ENCODE peak calls at places on chromosomes 11 and 22, in ten cellular contexts. Q is GM12892; G is posterior vena cava; S is fibroblast of pulmonary artery; R is CD8-positive, alpha-beta T cell; A is NCI-H2029; Z is HEK293T; M is smooth muscle cell of the brain vasculature; U is right atrium auricular region; L is neural progenitor cell. B is an unnamed sample.

GRCh38 chr11:124086447-124086846 is 28.8 kb upstream of the VWA5A start:
- DNase-seq in Q (no peak), U (no peak), Z (peak; percentile 23), L (peak; percentile 74), R (no peak), G (no peak), M (peak; percentile 41), A (no peak), S (no peak), B (peak; percentile 22)

GRCh38 chr22:38214248-38215056 is 12.7 kb downstream of the MAFF start:
- DNase-seq in G (peak; percentile 88), R (peak; percentile 69), A (peak; percentile 77), M (no peak), S (peak; percentile 70), U (peak; percentile 69), Q (peak; percentile 72), Z (peak; percentile 100), L (peak; percentile 88), B (no peak)

GRCh38 chr22:37486224-37486845 is at the start of gene MFNG:
- DNase-seq in G (peak; percentile 93), L (peak; percentile 91), U (peak; percentile 64), R (peak; percentile 74), S (peak; percentile 34), Z (peak; percentile 76), A (peak; percentile 24), Q (peak; percentile 97), M (no peak), B (no peak)

GRCh38 chr11:81869337-81870065 is 864.2 kb downstream of the FAM181B start:
- DNase-seq in R (peak; percentile 93), G (no peak), S (peak; percentile 10), A (no peak), L (no peak), U (no peak), M (no peak), Z (no peak), Q (no peak), B (no peak)

GRCh38 chr11:2789331-2789730 is 89.5 kb upstream of the KCNQ1OT1 start:
- DNase-seq in U (peak; percentile 40), G (peak; percentile 64), M (no peak), S (no peak), L (no peak), Z (no peak), Q (no peak), R (no peak), A (no peak), B (no peak)

GRCh38 chr11:60977224-60977623 is 5.7 kb downstream of the CD6 start:
- DNase-seq in A (no peak), Q (no peak), R (no peak), Z (no peak), L (no peak), U (no peak), G (no peak), M (no peak), S (no peak), B (no peak)

GRCh38 chr11:94928146-94928995 is 45.0 kb downstream of the CWC15 start:
- DNase-seq in R (no peak), S (no peak), G (no peak), A (no peak), Q (no peak), U (no peak), Z (no peak), M (no peak), L (no peak), B (no peak)

GRCh38 chr11:113401718-113402117 is 14.1 kb downstream of the ANKK1 start:
- DNase-seq in R (no peak), G (no peak), Z (no peak), Q (no peak), S (peak; percentile 17), M (no peak), A (peak; percentile 97), U (peak; percentile 61), L (no peak), B (peak; percentile 69)

GRCh38 chr11:30596832-30597231 is 10.7 kb upstream of the MPPED2 start:
- DNase-seq in S (no peak), M (no peak), Z (no peak), G (no peak), U (no peak), L (no peak), R (no peak), Q (no peak), A (no peak), B (no peak)

GRCh38 chr11:94544832-94545640 is 1.3 kb downstream of the FUT4 start:
- DNase-seq in R (no peak), U (no peak), L (peak; percentile 13), S (no peak), M (no peak), G (peak; percentile 85), Q (no peak), Z (no peak), A (no peak), B (no peak)

GRCh38 chr11:28757725-28758515 is 649.7 kb downstream of the METTL15 start:
- DNase-seq in G (no peak), A (no peak), M (no peak), R (no peak), Q (no peak), Z (no peak), S (peak; percentile 88), L (no peak), U (no peak), B (no peak)

GRCh38 chr22:22558972-22559603 is at the start of gene PRAME:
- DNase-seq in L (peak; percentile 79), M (no peak), S (peak; percentile 39), Z (peak; percentile 97), A (peak; percentile 23), U (no peak), G (no peak), R (peak; percentile 71), Q (peak; percentile 79), B (no peak)

GRCh38 chr11:75577198-75577597 is 15.1 kb downstream of the SERPINH1 start:
- DNase-seq in U (no peak), L (peak; percentile 59), Q (no peak), A (no peak), S (no peak), G (no peak), M (no peak), Z (peak; percentile 79), R (peak; percentile 67), B (no peak)

GRCh38 chr11:469684-470667 is 19.9 kb downstream of the PTDSS2 start:
- DNase-seq in A (peak; percentile 64), L (no peak), U (peak; percentile 80), R (no peak), Q (no peak), Z (no peak), G (peak; percentile 88), S (peak; percentile 88), M (peak; percentile 68), B (no peak)

GRCh38 chr11:6693342-6694228 is 10.4 kb upstream of the MRPL17 start:
- DNase-seq in L (no peak), Z (no peak), S (peak; percentile 93), M (no peak), R (peak; percentile 36), U (peak; percentile 87), A (no peak), Q (no peak), G (no peak), B (no peak)

GRCh38 chr11:57432714-57433163 is 5.8 kb upstream of the SLC43A3 start:
- DNase-seq in Q (no peak), M (no peak), Z (no peak), A (no peak), U (no peak), S (peak; percentile 86), G (no peak), L (no peak), R (no peak), B (peak; percentile 46)

GRCh38 chr11:120674537-120674936 is 163.0 kb downstream of the GRIK4 start:
- DNase-seq in S (peak; percentile 17), A (no peak), Z (no peak), L (no peak), U (no peak), G (no peak), Q (no peak), M (peak; percentile 26), R (no peak), B (no peak)

GRCh38 chr22:32621656-32622003 is 147.0 kb downstream of the FBXO7 start:
- DNase-seq in A (no peak), Q (no peak), M (no peak), G (no peak), L (no peak), S (no peak), Z (no peak), R (no peak), U (no peak), B (no peak)

GRCh38 chr22:23012081-23012622 is 58.2 kb upstream of the GNAZ start:
- DNase-seq in A (no peak), L (no peak), Q (no peak), Z (no peak), M (no peak), G (no peak), R (no peak), U (no peak), S (no peak), B (no peak)

GRCh38 chr11:33444835-33445594 is 187.8 kb downstream of the HIPK3 start:
- DNase-seq in U (no peak), L (no peak), S (peak; percentile 54), M (no peak), G (no peak), Z (no peak), A (no peak), R (no peak), Q (no peak), B (no peak)

GRCh38 chr11:57311109-57311936 is 13.4 kb downstream of the TNKS1BP1 start:
- DNase-seq in A (peak; percentile 89), U (peak; percentile 96), M (peak; percentile 75), Z (peak; percentile 31), R (peak; percentile 47), G (peak; percentile 97), L (peak; percentile 91), S (peak; percentile 98), Q (peak; percentile 86), B (peak; percentile 76)

GRCh38 chr11:119366690-119367620 is 14.5 kb downstream of the USP2 start:
- DNase-seq in G (peak; percentile 56), M (no peak), S (no peak), Z (no peak), A (no peak), R (no peak), L (no peak), U (no peak), Q (no peak), B (no peak)

GRCh38 chr11:114116357-114116756 is 56.8 kb downstream of the ZBTB16 start:
- DNase-seq in M (no peak), Q (no peak), G (no peak), U (no peak), S (no peak), A (no peak), L (no peak), Z (no peak), R (no peak), B (no peak)

GRCh38 chr11:67031791-67032561 is 9.0 kb downstream of the SYT12 start:
- DNase-seq in M (no peak), S (peak; percentile 36), Q (no peak), U (no peak), L (no peak), G (no peak), Z (no peak), R (no peak), A (no peak), B (no peak)